ENCODE peak calls at places on chromosomes 12 and 14, in four cellular contexts. D is pancreas, E is PC-3, K is lung. W is an unnamed sample.

GRCh38 chr12:6779667-6780459 is 7.5 kb downstream of the LAG3 start:
- DNase-seq in D (no peak), E (no peak), K (no peak), W (no peak)

GRCh38 chr12:49288412-49288853 is 6.5 kb upstream of the PRPH start:
- DNase-seq in D (no peak), E (peak), K (no peak), W (no peak)

GRCh38 chr14:75514673-75515630 is 7.3 kb upstream of the BATF start:
- DNase-seq in D (no peak), E (no peak), K (no peak), W (peak)

GRCh38 chr14:74826574-74826973 is 49.4 kb downstream of the PROX2 start:
- DNase-seq in D (no peak), E (no peak), K (no peak), W (no peak)

GRCh38 chr12:22635812-22636211 is 10.8 kb downstream of the ETNK1 start:
- DNase-seq in D (no peak), E (no peak), K (no peak), W (no peak)

GRCh38 chr14:103144085-103144484 is 20.8 kb downstream of the TNFAIP2 start:
- DNase-seq in D (no peak), E (peak), K (no peak), W (no peak)

GRCh38 chr14:58171090-58171489 is 19.1 kb upstream of the ARMH4 start:
- DNase-seq in D (peak), E (peak), K (peak), W (peak)

GRCh38 chr12:7667025-7667575 is 1.4 kb upstream of the APOBEC1 start:
- DNase-seq in D (no peak), E (peak), K (no peak), W (no peak)

GRCh38 chr14:99015833-99016232 is 256.2 kb downstream of the BCL11B start:
- DNase-seq in D (no peak), E (no peak), K (no peak), W (no peak)

GRCh38 chr12:30796891-30797371 is 42.2 kb upstream of the CAPRIN2 start:
- DNase-seq in D (peak), E (peak), K (no peak), W (no peak)

GRCh38 chr12:30063435-30063945 is 279.7 kb upstream of the TMTC1 start:
- DNase-seq in D (no peak), E (peak), K (no peak), W (no peak)

GRCh38 chr14:104984056-104984894 is 1.3 kb upstream of the CLBA1 start:
- DNase-seq in D (peak), E (no peak), K (no peak), W (no peak)

DNA sequence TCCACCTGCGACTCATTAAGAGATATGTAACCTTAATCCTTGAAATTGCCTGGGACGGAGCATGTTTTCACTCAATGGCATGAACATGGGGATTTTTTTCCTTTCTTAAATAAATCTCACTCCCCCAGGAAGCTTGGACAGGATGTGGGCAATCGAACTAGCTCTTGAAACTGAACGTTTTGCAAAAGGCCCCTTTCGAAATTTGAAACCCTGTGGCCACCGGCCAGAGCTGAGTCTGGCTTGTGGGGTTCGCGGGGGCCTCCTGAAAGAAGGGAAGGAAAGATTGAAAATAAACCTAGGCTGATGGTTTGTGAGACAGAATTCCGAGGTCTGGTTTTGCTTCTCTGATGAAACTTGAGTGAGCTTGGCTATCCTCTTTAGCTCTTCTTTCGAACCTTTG is 101.4 kb upstream of the RTL1 start:
- DNase-seq in D (no peak), E (no peak), K (no peak), W (no peak)
- H3K4me3 ChIP-seq in D (no peak), E (no peak), K (no peak), W (no peak)

GRCh38 chr12:93569656-93570551 is 2.6 kb upstream of the SOCS2 start:
- DNase-seq in D (peak), E (peak), K (peak), W (peak)

GRCh38 chr12:93570552-93571359 is 1.7 kb upstream of the SOCS2 start:
- DNase-seq in D (peak), E (peak), K (peak), W (peak)

GRCh38 chr12:93571854-93572711 is at the start of gene SOCS2:
- DNase-seq in D (peak), E (peak), K (no peak), W (no peak)

GRCh38 chr12:93572712-93573551 is 457 bp downstream of the SOCS2 start:
- DNase-seq in D (peak), E (peak), K (no peak), W (no peak)

DNA sequence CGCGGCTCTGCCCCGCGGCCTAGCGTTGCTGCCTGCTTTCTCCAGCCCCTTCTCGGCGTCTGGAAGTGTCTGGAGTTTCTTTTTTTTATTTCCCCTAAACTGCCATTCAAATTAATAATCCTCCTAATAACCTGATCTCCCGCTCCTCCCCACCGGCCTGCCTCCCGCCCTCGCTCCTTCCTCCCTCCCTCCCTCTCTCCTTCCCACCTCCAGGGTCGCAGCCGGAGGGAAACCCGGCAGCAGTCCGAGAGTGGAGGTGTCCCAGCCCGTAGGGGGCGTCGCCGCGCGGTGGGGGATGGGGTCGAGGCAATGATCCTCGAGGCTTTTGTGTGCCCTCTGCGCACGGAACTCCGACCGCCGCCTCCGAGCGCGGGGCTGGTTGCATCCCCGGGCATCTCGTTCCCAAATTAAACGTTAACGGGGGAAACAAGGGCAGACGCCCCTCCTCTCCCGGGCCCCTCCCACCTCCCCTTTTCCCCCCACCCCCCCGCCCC is 1.1 kb upstream of the SOCS2 start:
- DNase-seq in D (peak), E (peak), K (peak), W (no peak)
- TF ChIP-seq CTCF in D (no peak), E (peak), K (no peak), W (no peak)

GRCh38 chr12:101935769-101936741 is 58.7 kb downstream of the DRAM1 start:
- DNase-seq in D (no peak), E (peak), K (no peak), W (no peak)
- H3K4me3 ChIP-seq in D (no peak), E (no peak), K (no peak), W (no peak)

DNA sequence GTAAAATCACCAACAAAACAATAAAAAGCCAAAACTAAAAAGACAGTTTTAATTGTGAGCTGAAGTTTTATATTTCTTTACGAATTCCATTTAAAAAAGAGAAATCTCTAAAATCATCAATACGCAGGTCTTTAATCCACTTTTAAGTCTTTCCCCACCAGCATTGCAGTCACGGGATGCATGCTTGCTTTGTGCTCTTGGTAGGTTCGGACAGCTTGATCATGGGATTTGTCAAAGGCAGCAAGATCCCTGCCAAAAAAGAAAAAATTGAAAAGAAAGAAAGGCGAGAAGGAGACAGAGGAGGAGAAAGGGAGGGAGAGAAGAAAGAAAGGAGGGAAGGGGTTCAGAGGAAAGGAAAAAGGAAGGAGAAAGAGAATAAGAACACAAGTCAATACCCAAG is 4.7 kb upstream of the HAL start:
- DNase-seq in D (no peak), E (no peak), K (no peak), W (no peak)
- TF ChIP-seq CTCF in D (no peak), E (no peak), K (no peak), W (no peak)

W was measured in esophagus muscularis mucosa.